ENCODE peak calls at places on chromosome 17, in six cellular contexts. One of them, this sample, is unnamed.
A peak's percentile ranks its signal among the peaks of the same experiment; 100 is the strongest.

GRCh38 chr17:57549996-57550395 is 195.1 kb downstream of the CCDC182 start:
- DNase-seq in heart left ventricle: no peak
- DNase-seq in keratinocyte: no peak
- DNase-seq in tibial artery: no peak
- DNase-seq in astrocyte of the spinal cord: no peak
- DNase-seq in left lung: no peak
- DNase-seq in this sample: no peak

GRCh38 chr17:4658478-4659305 is 17.2 kb upstream of the ALOX15 start:
- DNase-seq in heart left ventricle: no peak
- DNase-seq in keratinocyte: no peak
- DNase-seq in tibial artery: no peak
- DNase-seq in astrocyte of the spinal cord: peak; percentile 24
- DNase-seq in left lung: no peak
- DNase-seq in this sample: no peak

GRCh38 chr17:81579298-81579697 is 27.1 kb upstream of the FAAP100 start:
- DNase-seq in heart left ventricle: no peak
- DNase-seq in keratinocyte: no peak
- DNase-seq in tibial artery: no peak
- DNase-seq in astrocyte of the spinal cord: no peak
- DNase-seq in left lung: no peak
- DNase-seq in this sample: no peak

GRCh38 chr17:48996696-48997102 is 486 bp upstream of the IGF2BP1 start:
- DNase-seq in heart left ventricle: no peak
- DNase-seq in keratinocyte: no peak
- DNase-seq in tibial artery: no peak
- DNase-seq in astrocyte of the spinal cord: no peak
- DNase-seq in left lung: no peak
- DNase-seq in this sample: no peak

GRCh38 chr17:46264456-46265198 is 30.3 kb upstream of the LRRC37A start:
- DNase-seq in heart left ventricle: no peak
- DNase-seq in keratinocyte: peak; percentile 74
- DNase-seq in tibial artery: no peak
- DNase-seq in astrocyte of the spinal cord: peak; percentile 76
- DNase-seq in left lung: no peak
- DNase-seq in this sample: no peak

GRCh38 chr17:61619493-61619892 is 28.5 kb upstream of the NACA2 start:
- DNase-seq in heart left ventricle: no peak
- DNase-seq in keratinocyte: no peak
- DNase-seq in tibial artery: no peak
- DNase-seq in astrocyte of the spinal cord: no peak
- DNase-seq in left lung: no peak
- DNase-seq in this sample: no peak

GRCh38 chr17:61127960-61128359 is 271.7 kb upstream of the TBX2 start:
- DNase-seq in heart left ventricle: no peak
- DNase-seq in keratinocyte: no peak
- DNase-seq in tibial artery: no peak
- DNase-seq in astrocyte of the spinal cord: no peak
- DNase-seq in left lung: no peak
- DNase-seq in this sample: no peak

GRCh38 chr17:11535231-11535630 is 63.0 kb upstream of the DNAH9 start:
- DNase-seq in heart left ventricle: no peak
- DNase-seq in keratinocyte: no peak
- DNase-seq in tibial artery: no peak
- DNase-seq in astrocyte of the spinal cord: no peak
- DNase-seq in left lung: no peak
- DNase-seq in this sample: no peak

GRCh38 chr17:42541041-42541833 is 5.2 kb downstream of the NAGLU start:
- DNase-seq in heart left ventricle: no peak
- DNase-seq in keratinocyte: no peak
- DNase-seq in tibial artery: no peak
- DNase-seq in astrocyte of the spinal cord: no peak
- DNase-seq in left lung: no peak
- DNase-seq in this sample: no peak

GRCh38 chr17:8736362-8736761 is 8.3 kb downstream of the CCDC42 start:
- DNase-seq in heart left ventricle: no peak
- DNase-seq in keratinocyte: no peak
- DNase-seq in tibial artery: peak; percentile 20
- DNase-seq in astrocyte of the spinal cord: no peak
- DNase-seq in left lung: no peak
- DNase-seq in this sample: no peak

GRCh38 chr17:43671075-43671692 is 9.5 kb upstream of the MEOX1 start:
- DNase-seq in heart left ventricle: peak; percentile 14
- DNase-seq in keratinocyte: no peak
- DNase-seq in tibial artery: no peak
- DNase-seq in astrocyte of the spinal cord: no peak
- DNase-seq in left lung: no peak
- DNase-seq in this sample: no peak

GRCh38 chr17:81238490-81238814 is 403 bp downstream of the TEPSIN start:
- DNase-seq in heart left ventricle: no peak
- DNase-seq in keratinocyte: no peak
- DNase-seq in tibial artery: no peak
- DNase-seq in astrocyte of the spinal cord: no peak
- DNase-seq in left lung: no peak
- DNase-seq in this sample: no peak

GRCh38 chr17:17376362-17376761 is 73.2 kb downstream of the NT5M start:
- DNase-seq in heart left ventricle: peak; percentile 7
- DNase-seq in keratinocyte: no peak
- DNase-seq in tibial artery: no peak
- DNase-seq in astrocyte of the spinal cord: no peak
- DNase-seq in left lung: no peak
- DNase-seq in this sample: no peak

GRCh38 chr17:33940769-33941168 is 314.3 kb upstream of the CCL2 start:
- DNase-seq in heart left ventricle: no peak
- DNase-seq in keratinocyte: no peak
- DNase-seq in tibial artery: no peak
- DNase-seq in astrocyte of the spinal cord: no peak
- DNase-seq in left lung: no peak
- DNase-seq in this sample: no peak

GRCh38 chr17:42774066-42774750 is 959 bp downstream of the VPS25 start:
- DNase-seq in heart left ventricle: no peak
- DNase-seq in keratinocyte: no peak
- DNase-seq in tibial artery: no peak
- DNase-seq in astrocyte of the spinal cord: peak; percentile 45
- DNase-seq in left lung: no peak
- DNase-seq in this sample: no peak

GRCh38 chr17:67293251-67294203 is 48.5 kb upstream of the HELZ start:
- DNase-seq in heart left ventricle: peak; percentile 84
- DNase-seq in keratinocyte: no peak
- DNase-seq in tibial artery: peak; percentile 77
- DNase-seq in astrocyte of the spinal cord: peak; percentile 18
- DNase-seq in left lung: peak; percentile 61
- DNase-seq in this sample: no peak

GRCh38 chr17:15236281-15237105 is 28.6 kb downstream of the PMP22 start:
- DNase-seq in heart left ventricle: no peak
- DNase-seq in keratinocyte: no peak
- DNase-seq in tibial artery: no peak
- DNase-seq in astrocyte of the spinal cord: no peak
- DNase-seq in left lung: no peak
- DNase-seq in this sample: no peak

GRCh38 chr17:41107941-41108445 is 2.8 kb downstream of the KRTAP4-9 start:
- DNase-seq in heart left ventricle: no peak
- DNase-seq in keratinocyte: no peak
- DNase-seq in tibial artery: no peak
- DNase-seq in astrocyte of the spinal cord: no peak
- DNase-seq in left lung: no peak
- DNase-seq in this sample: no peak

GRCh38 chr17:48587276-48588073 is 2.6 kb downstream of the HOXB3 start:
- DNase-seq in heart left ventricle: no peak
- DNase-seq in keratinocyte: no peak
- DNase-seq in tibial artery: no peak
- DNase-seq in astrocyte of the spinal cord: no peak
- DNase-seq in left lung: no peak
- DNase-seq in this sample: no peak

GRCh38 chr17:18026408-18026776 is 12.6 kb downstream of the ATPAF2 start:
- DNase-seq in heart left ventricle: peak; percentile 71
- DNase-seq in keratinocyte: no peak
- DNase-seq in tibial artery: peak; percentile 54
- DNase-seq in astrocyte of the spinal cord: peak; percentile 70
- DNase-seq in left lung: peak; percentile 61
- DNase-seq in this sample: no peak

GRCh38 chr17:65228734-65229390 is 91.7 kb downstream of the RGS9 start:
- DNase-seq in heart left ventricle: no peak
- DNase-seq in keratinocyte: no peak
- DNase-seq in tibial artery: no peak
- DNase-seq in astrocyte of the spinal cord: peak; percentile 24
- DNase-seq in left lung: peak; percentile 46
- DNase-seq in this sample: no peak

GRCh38 chr17:40516581-40517285 is 15.3 kb upstream of the TNS4 start:
- DNase-seq in heart left ventricle: no peak
- DNase-seq in keratinocyte: no peak
- DNase-seq in tibial artery: peak; percentile 44
- DNase-seq in astrocyte of the spinal cord: peak; percentile 59
- DNase-seq in left lung: peak; percentile 28
- DNase-seq in this sample: no peak

GRCh38 chr17:2474371-2474770 is 37.3 kb downstream of the METTL16 start:
- DNase-seq in heart left ventricle: no peak
- DNase-seq in keratinocyte: no peak
- DNase-seq in tibial artery: no peak
- DNase-seq in astrocyte of the spinal cord: no peak
- DNase-seq in left lung: no peak
- DNase-seq in this sample: no peak

GRCh38 chr17:1942666-1943431 is 82.3 kb downstream of the RTN4RL1 start:
- DNase-seq in heart left ventricle: no peak
- DNase-seq in keratinocyte: no peak
- DNase-seq in tibial artery: no peak
- DNase-seq in astrocyte of the spinal cord: no peak
- DNase-seq in left lung: no peak
- DNase-seq in this sample: no peak

GRCh38 chr17:52678211-52678610 is 519.7 kb upstream of the CA10 start:
- DNase-seq in heart left ventricle: no peak
- DNase-seq in keratinocyte: no peak
- DNase-seq in tibial artery: no peak
- DNase-seq in astrocyte of the spinal cord: no peak
- DNase-seq in left lung: no peak
- DNase-seq in this sample: no peak

GRCh38 chr17:4219241-4219640 is 44.5 kb downstream of the ANKFY1 start:
- DNase-seq in heart left ventricle: no peak
- DNase-seq in keratinocyte: no peak
- DNase-seq in tibial artery: no peak
- DNase-seq in astrocyte of the spinal cord: no peak
- DNase-seq in left lung: no peak
- DNase-seq in this sample: no peak

GRCh38 chr17:29574732-29575510 is 6.4 kb downstream of the TP53I13 start:
- DNase-seq in heart left ventricle: no peak
- DNase-seq in keratinocyte: no peak
- DNase-seq in tibial artery: peak; percentile 65
- DNase-seq in astrocyte of the spinal cord: no peak
- DNase-seq in left lung: no peak
- DNase-seq in this sample: no peak

GRCh38 chr17:44795421-44795820 is 34.7 kb downstream of the GJC1 start:
- DNase-seq in heart left ventricle: no peak
- DNase-seq in keratinocyte: no peak
- DNase-seq in tibial artery: no peak
- DNase-seq in astrocyte of the spinal cord: peak; percentile 12
- DNase-seq in left lung: no peak
- DNase-seq in this sample: no peak
- H3K4me3 ChIP-seq in heart left ventricle: no peak overlapping the region
- H3K4me3 ChIP-seq in keratinocyte: no peak overlapping the region
- H3K4me3 ChIP-seq in tibial artery: peak overlapping the region; percentile 51
- H3K4me3 ChIP-seq in astrocyte of the spinal cord: no peak overlapping the region
- H3K4me3 ChIP-seq in left lung: no peak overlapping the region
- H3K4me3 ChIP-seq in this sample: no peak overlapping the region

GRCh38 chr17:78355045-78355641 is 4.7 kb downstream of the SOCS3 start:
- DNase-seq in heart left ventricle: no peak
- DNase-seq in keratinocyte: no peak
- DNase-seq in tibial artery: no peak
- DNase-seq in astrocyte of the spinal cord: peak; percentile 35
- DNase-seq in left lung: no peak
- DNase-seq in this sample: no peak

GRCh38 chr17:78357687-78358537 is 2.0 kb downstream of the SOCS3 start:
- DNase-seq in heart left ventricle: no peak
- DNase-seq in keratinocyte: no peak
- DNase-seq in tibial artery: no peak
- DNase-seq in astrocyte of the spinal cord: peak; percentile 30
- DNase-seq in left lung: no peak
- DNase-seq in this sample: no peak

GRCh38 chr17:78355701-78356100 is 4.2 kb downstream of the SOCS3 start:
- DNase-seq in heart left ventricle: no peak
- DNase-seq in keratinocyte: no peak
- DNase-seq in tibial artery: no peak
- DNase-seq in astrocyte of the spinal cord: peak; percentile 48
- DNase-seq in left lung: no peak
- DNase-seq in this sample: no peak

GRCh38 chr17:78357177-78357586 is 2.7 kb downstream of the SOCS3 start:
- DNase-seq in heart left ventricle: peak; percentile 81
- DNase-seq in keratinocyte: no peak
- DNase-seq in tibial artery: peak; percentile 77
- DNase-seq in astrocyte of the spinal cord: peak; percentile 83
- DNase-seq in left lung: peak; percentile 73
- DNase-seq in this sample: no peak

GRCh38 chr17:78356163-78356713 is 3.6 kb downstream of the SOCS3 start:
- DNase-seq in heart left ventricle: no peak
- DNase-seq in keratinocyte: no peak
- DNase-seq in tibial artery: no peak
- DNase-seq in astrocyte of the spinal cord: peak; percentile 90
- DNase-seq in left lung: peak; percentile 85
- DNase-seq in this sample: no peak
- TF ChIP-seq CTCF in heart left ventricle: no peak
- TF ChIP-seq CTCF in keratinocyte: no peak
- TF ChIP-seq CTCF in tibial artery: no peak
- TF ChIP-seq CTCF in astrocyte of the spinal cord: no peak
- TF ChIP-seq CTCF in left lung: no peak
- TF ChIP-seq CTCF in this sample: no peak

GRCh38 chr17:75077490-75078096 is 10.2 kb upstream of the SLC16A5 start:
- DNase-seq in heart left ventricle: peak; percentile 90
- DNase-seq in keratinocyte: no peak
- DNase-seq in tibial artery: peak; percentile 88
- DNase-seq in astrocyte of the spinal cord: peak; percentile 32
- DNase-seq in left lung: peak; percentile 78
- DNase-seq in this sample: no peak
- H3K4me3 ChIP-seq in heart left ventricle: peak overlapping the region; percentile 51
- H3K4me3 ChIP-seq in keratinocyte: no peak overlapping the region
- H3K4me3 ChIP-seq in tibial artery: peak overlapping the region; percentile 48
- H3K4me3 ChIP-seq in astrocyte of the spinal cord: no peak overlapping the region
- H3K4me3 ChIP-seq in left lung: peak overlapping the region; percentile 37
- H3K4me3 ChIP-seq in this sample: peak overlapping the region; percentile 32

GRCh38 chr17:75589919-75590303 is 2.3 kb downstream of the MYO15B start:
- DNase-seq in heart left ventricle: peak; percentile 69
- DNase-seq in keratinocyte: no peak
- DNase-seq in tibial artery: no peak
- DNase-seq in astrocyte of the spinal cord: no peak
- DNase-seq in left lung: no peak
- DNase-seq in this sample: no peak

GRCh38 chr17:75588546-75589016 is 981 bp downstream of the MYO15B start:
- DNase-seq in heart left ventricle: peak; percentile 82
- DNase-seq in keratinocyte: no peak
- DNase-seq in tibial artery: peak; percentile 75
- DNase-seq in astrocyte of the spinal cord: no peak
- DNase-seq in left lung: peak; percentile 45
- DNase-seq in this sample: no peak

GRCh38 chr17:75589017-75589918 is 1.7 kb downstream of the MYO15B start:
- DNase-seq in heart left ventricle: peak; percentile 98
- DNase-seq in keratinocyte: no peak
- DNase-seq in tibial artery: peak; percentile 96
- DNase-seq in astrocyte of the spinal cord: peak; percentile 71
- DNase-seq in left lung: peak; percentile 96
- DNase-seq in this sample: no peak

GRCh38 chr17:75590314-75590761 is 2.7 kb downstream of the MYO15B start:
- DNase-seq in heart left ventricle: no peak
- DNase-seq in keratinocyte: no peak
- DNase-seq in tibial artery: no peak
- DNase-seq in astrocyte of the spinal cord: no peak
- DNase-seq in left lung: no peak
- DNase-seq in this sample: no peak

GRCh38 chr17:75587718-75588545 is at the start of gene MYO15B:
- DNase-seq in heart left ventricle: peak; percentile 90
- DNase-seq in keratinocyte: no peak
- DNase-seq in tibial artery: no peak
- DNase-seq in astrocyte of the spinal cord: peak; percentile 3
- DNase-seq in left lung: peak; percentile 71
- DNase-seq in this sample: no peak
- TF ChIP-seq CTCF in heart left ventricle: peak; percentile 23
- TF ChIP-seq CTCF in keratinocyte: no peak
- TF ChIP-seq CTCF in tibial artery: peak; percentile 26
- TF ChIP-seq CTCF in astrocyte of the spinal cord: no peak
- TF ChIP-seq CTCF in left lung: peak; percentile 56
- TF ChIP-seq CTCF in this sample: no peak

This sample was measured in epithelial cell of proximal tubule.